ENCODE peak calls at places on chromosome 15, in four cellular contexts. G is H1, S is hepatocyte, B is GM23248. L is an unnamed sample.

GRCh38 chr15:74785716-74786032 is 3.8 kb downstream of the CSK start:
- DNase-seq in G (no peak), S (no peak), B (no peak), L (no peak)

GRCh38 chr15:78976691-78977090 is 31.8 kb upstream of the CTSH start:
- DNase-seq in S (no peak), B (no peak), G (no peak), L (no peak)

GRCh38 chr15:57550640-57551039 is 41.1 kb upstream of the MYZAP start:
- DNase-seq in B (no peak), S (no peak), G (no peak), L (no peak)

GRCh38 chr15:79400650-79401049 is 31.5 kb upstream of the MINAR1 start:
- DNase-seq in B (no peak), G (no peak), S (no peak), L (no peak)

GRCh38 chr15:92924216-92924615 is 24.1 kb downstream of the CHD2 start:
- DNase-seq in S (no peak), B (no peak), G (no peak), L (no peak)

GRCh38 chr15:100849021-100849831 is 30.4 kb upstream of the ALDH1A3 start:
- DNase-seq in B (peak), S (no peak), G (peak), L (peak)

GRCh38 chr15:88080616-88081015 is 175.9 kb downstream of the NTRK3 start:
- DNase-seq in B (no peak), G (no peak), S (no peak), L (no peak)

GRCh38 chr15:40307421-40308165 is at the start of gene PLCB2:
- DNase-seq in S (no peak), B (no peak), G (no peak), L (no peak)

GRCh38 chr15:93566777-93567176 is 477.8 kb upstream of the RGMA start:
- DNase-seq in S (peak), G (no peak), B (no peak), L (no peak)

GRCh38 chr15:75235051-75235673 is 23.0 kb upstream of the GOLGA6C start:
- DNase-seq in S (no peak), B (no peak), G (no peak), L (no peak)

GRCh38 chr15:75666823-75667501 is 19.2 kb downstream of the SNX33 start:
- DNase-seq in G (no peak), B (peak), S (peak), L (peak)

GRCh38 chr15:41944313-41944940 is 27.9 kb downstream of the EHD4 start:
- DNase-seq in G (no peak), S (peak), B (peak), L (peak)

GRCh38 chr15:71137138-71137518 is 21.9 kb downstream of the THSD4 start:
- DNase-seq in B (no peak), G (no peak), S (no peak), L (no peak)

GRCh38 chr15:74317820-74318375 is 49.5 kb downstream of the CYP11A1 start:
- DNase-seq in G (no peak), B (peak), S (peak), L (peak)

GRCh38 chr15:83404143-83404542 is 43.0 kb upstream of the SH3GL3 start:
- DNase-seq in G (no peak), S (no peak), B (no peak), L (no peak)
- TF ChIP-seq EZH2 in G (no peak), S (no peak), B (no peak), L (no peak)

GRCh38 chr15:49428392-49429095 is 5.5 kb downstream of the FGF7 start:
- DNase-seq in B (peak), G (no peak), S (no peak), L (peak)
- H3K4me3 ChIP-seq in B (peak), G (no peak), S (no peak), L (peak)

GRCh38 chr15:51093865-51094605 is 671 bp downstream of the TNFAIP8L3 start:
- DNase-seq in S (peak), B (peak), G (peak), L (peak)
- TF ChIP-seq EZH2 in S (peak), B (no peak), G (peak), L (peak)

DNA sequence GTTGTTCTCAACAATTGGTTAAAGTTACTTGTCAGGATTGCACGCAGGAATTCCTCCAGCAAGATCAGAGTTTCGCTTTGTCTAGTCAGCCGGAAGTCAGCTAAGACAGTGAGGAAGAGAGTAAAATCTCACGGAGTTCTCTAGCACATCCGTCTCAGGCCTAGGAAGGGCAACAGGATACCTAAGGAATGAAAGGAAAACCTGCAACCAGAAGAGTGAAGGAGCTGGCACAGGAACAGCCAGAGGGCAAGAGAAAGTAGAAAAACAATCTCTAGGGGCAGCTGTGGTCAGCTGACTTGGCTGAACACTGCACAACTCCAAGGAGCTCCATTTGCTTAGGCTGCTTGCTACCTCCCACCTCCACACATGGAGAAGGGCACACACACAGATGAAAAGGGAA is 23.7 kb downstream of the RORA start:
- DNase-seq in S (no peak), B (peak), G (no peak), L (peak)
- H3K4me3 ChIP-seq in S (no peak), B (peak), G (no peak), L (no peak)

GRCh38 chr15:69027976-69028518 is 13.6 kb downstream of the NOX5 start:
- DNase-seq in G (no peak), B (no peak), S (no peak), L (no peak)
- TF ChIP-seq EZH2 in G (no peak), B (no peak), S (no peak), L (no peak)

GRCh38 chr15:31357148-31357547 is 30.5 kb downstream of the KLF13 start:
- DNase-seq in B (no peak), S (no peak), G (no peak), L (no peak)
- H3K4me3 ChIP-seq in B (no peak), S (no peak), G (no peak), L (no peak)

L was measured in fibroblast of lung.